ENCODE peak calls at places on chromosomes 16 and 17, in five cellular contexts. One of them, this sample, is unnamed.

GRCh38 chr16:17469011-17469741 is 1.6 kb downstream of the XYLT1 start:
- DNase-seq in GM23338: no peak
- DNase-seq in HepG2: no peak
- DNase-seq in GM12878: no peak
- DNase-seq in K562: no peak
- DNase-seq in this sample: no peak

GRCh38 chr17:9566067-9566466 is 9.6 kb downstream of the STX8 start:
- DNase-seq in HepG2: no peak
- DNase-seq in GM12878: no peak
- DNase-seq in GM23338: no peak
- DNase-seq in K562: no peak
- DNase-seq in this sample: no peak

GRCh38 chr17:51238253-51238887 is 21.5 kb downstream of the MBTD1 start:
- DNase-seq in HepG2: no peak
- DNase-seq in K562: no peak
- DNase-seq in GM23338: no peak
- DNase-seq in GM12878: peak
- DNase-seq in this sample: no peak

GRCh38 chr16:17633146-17633966 is 162.6 kb upstream of the XYLT1 start:
- DNase-seq in GM12878: no peak
- DNase-seq in K562: no peak
- DNase-seq in HepG2: no peak
- DNase-seq in GM23338: no peak
- DNase-seq in this sample: no peak

GRCh38 chr16:79169239-79169638 is 431.3 kb downstream of the MAF start:
- DNase-seq in K562: no peak
- DNase-seq in HepG2: no peak
- DNase-seq in GM23338: peak
- DNase-seq in GM12878: no peak
- DNase-seq in this sample: no peak

GRCh38 chr16:84471966-84472365 is 32.5 kb downstream of the MEAK7 start:
- DNase-seq in HepG2: no peak
- DNase-seq in GM12878: no peak
- DNase-seq in K562: no peak
- DNase-seq in GM23338: no peak
- DNase-seq in this sample: no peak

GRCh38 chr17:72273301-72274056 is 152.7 kb downstream of the SOX9 start:
- DNase-seq in K562: no peak
- DNase-seq in GM23338: no peak
- DNase-seq in GM12878: no peak
- DNase-seq in HepG2: no peak
- DNase-seq in this sample: no peak

GRCh38 chr17:35214192-35214591 is 20.0 kb upstream of the SLC35G3 start:
- DNase-seq in K562: no peak
- DNase-seq in HepG2: no peak
- DNase-seq in GM12878: no peak
- DNase-seq in GM23338: no peak
- DNase-seq in this sample: no peak

GRCh38 chr17:35871415-35871814 is 2.7 kb upstream of the HEATR9 start:
- DNase-seq in K562: no peak
- DNase-seq in GM12878: no peak
- DNase-seq in HepG2: no peak
- DNase-seq in GM23338: peak
- DNase-seq in this sample: no peak

GRCh38 chr17:15998031-15998574 is 1.4 kb downstream of the ZSWIM7 start:
- DNase-seq in GM12878: no peak
- DNase-seq in GM23338: no peak
- DNase-seq in K562: no peak
- DNase-seq in HepG2: no peak
- DNase-seq in this sample: no peak

GRCh38 chr17:74147436-74147835 is 56.0 kb upstream of the RPL38 start:
- DNase-seq in GM12878: no peak
- DNase-seq in K562: no peak
- DNase-seq in GM23338: no peak
- DNase-seq in HepG2: no peak
- DNase-seq in this sample: no peak

GRCh38 chr16:80274576-80275191 is 266.1 kb upstream of the DYNLRB2 start:
- DNase-seq in GM12878: no peak
- DNase-seq in HepG2: no peak
- DNase-seq in GM23338: no peak
- DNase-seq in K562: no peak
- DNase-seq in this sample: no peak

GRCh38 chr16:57608462-57609113 is 19.8 kb upstream of the ADGRG1 start:
- DNase-seq in HepG2: no peak
- DNase-seq in GM23338: no peak
- DNase-seq in GM12878: no peak
- DNase-seq in K562: no peak
- DNase-seq in this sample: no peak

GRCh38 chr17:65190467-65191095 is 53.4 kb downstream of the RGS9 start:
- DNase-seq in HepG2: no peak
- DNase-seq in K562: no peak
- DNase-seq in GM23338: no peak
- DNase-seq in GM12878: no peak
- DNase-seq in this sample: no peak

GRCh38 chr16:24180451-24180850 is 75.7 kb upstream of the CACNG3 start:
- DNase-seq in HepG2: no peak
- DNase-seq in K562: no peak
- DNase-seq in GM12878: no peak
- DNase-seq in GM23338: no peak
- DNase-seq in this sample: no peak

GRCh38 chr16:86217001-86217890 is 293.1 kb upstream of the FOXF1 start:
- DNase-seq in K562: no peak
- DNase-seq in GM12878: no peak
- DNase-seq in GM23338: no peak
- DNase-seq in HepG2: no peak
- DNase-seq in this sample: no peak

GRCh38 chr17:7132511-7133094 is 18.0 kb upstream of the ASGR2 start:
- DNase-seq in GM23338: peak
- DNase-seq in HepG2: peak
- DNase-seq in GM12878: peak
- DNase-seq in K562: no peak
- DNase-seq in this sample: no peak

GRCh38 chr16:86718118-86718517 is 139.8 kb downstream of the FOXL1 start:
- DNase-seq in GM12878: peak
- DNase-seq in GM23338: no peak
- DNase-seq in HepG2: no peak
- DNase-seq in K562: no peak
- DNase-seq in this sample: no peak

GRCh38 chr17:80125656-80126448 is 21.1 kb downstream of the EIF4A3 start:
- DNase-seq in K562: no peak
- DNase-seq in GM12878: no peak
- DNase-seq in GM23338: no peak
- DNase-seq in HepG2: no peak
- DNase-seq in this sample: no peak

GRCh38 chr17:6098050-6098449 is 27.9 kb downstream of the WSCD1 start:
- DNase-seq in GM23338: no peak
- DNase-seq in HepG2: no peak
- DNase-seq in K562: no peak
- DNase-seq in GM12878: no peak
- DNase-seq in this sample: no peak

GRCh38 chr17:49987681-49988441 is 7.2 kb downstream of the DLX3 start:
- DNase-seq in GM12878: no peak
- DNase-seq in HepG2: no peak
- DNase-seq in GM23338: peak
- DNase-seq in K562: no peak
- DNase-seq in this sample: peak

GRCh38 chr16:81946206-81946605 is 65.1 kb downstream of the SDR42E1 start:
- DNase-seq in K562: no peak
- DNase-seq in GM23338: no peak
- DNase-seq in HepG2: no peak
- DNase-seq in GM12878: no peak
- DNase-seq in this sample: no peak

GRCh38 chr16:78240459-78241222 is 141.2 kb downstream of the WWOX start:
- DNase-seq in GM12878: no peak
- DNase-seq in GM23338: peak
- DNase-seq in HepG2: peak
- DNase-seq in K562: no peak
- DNase-seq in this sample: peak

GRCh38 chr16:50558913-50559312 is 10.7 kb downstream of the NKD1 start:
- DNase-seq in GM12878: no peak
- DNase-seq in HepG2: no peak
- DNase-seq in K562: no peak
- DNase-seq in GM23338: no peak
- DNase-seq in this sample: no peak

GRCh38 chr17:30956764-30957374 is 14.0 kb upstream of the RNF135 start:
- DNase-seq in K562: no peak
- DNase-seq in GM23338: peak
- DNase-seq in GM12878: no peak
- DNase-seq in HepG2: no peak
- DNase-seq in this sample: no peak

GRCh38 chr16:67529639-67530012 is 997 bp downstream of the RIPOR1 start:
- DNase-seq in GM23338: peak
- DNase-seq in GM12878: no peak
- DNase-seq in K562: no peak
- DNase-seq in HepG2: no peak
- DNase-seq in this sample: no peak

GRCh38 chr16:4414187-4414909 is 2.0 kb downstream of the CORO7 start:
- DNase-seq in HepG2: no peak
- DNase-seq in GM23338: no peak
- DNase-seq in GM12878: peak
- DNase-seq in K562: peak
- DNase-seq in this sample: no peak

GRCh38 chr17:67576471-67576870 is 141.3 kb upstream of the NOL11 start:
- DNase-seq in GM23338: no peak
- DNase-seq in K562: no peak
- DNase-seq in HepG2: no peak
- DNase-seq in GM12878: no peak
- DNase-seq in this sample: no peak

GRCh38 chr16:56401482-56401881 is 23.9 kb downstream of the AMFR start:
- DNase-seq in K562: peak
- DNase-seq in HepG2: peak
- DNase-seq in GM23338: peak
- DNase-seq in GM12878: no peak
- DNase-seq in this sample: peak

GRCh38 chr17:38868095-38868967 is 1.5 kb upstream of the LASP1 start:
- DNase-seq in GM23338: peak
- DNase-seq in K562: no peak
- DNase-seq in HepG2: peak
- DNase-seq in GM12878: peak
- DNase-seq in this sample: peak

GRCh38 chr17:71335212-71335611 is 785.6 kb upstream of the SOX9 start:
- DNase-seq in HepG2: no peak
- DNase-seq in GM23338: no peak
- DNase-seq in K562: no peak
- DNase-seq in GM12878: no peak
- DNase-seq in this sample: no peak

GRCh38 chr17:55576237-55576998 is 65.2 kb upstream of the SMIM36 start:
- DNase-seq in GM12878: peak
- DNase-seq in K562: no peak
- DNase-seq in HepG2: peak
- DNase-seq in GM23338: no peak
- DNase-seq in this sample: peak

GRCh38 chr16:82366462-82366861 is 196.4 kb upstream of the MPHOSPH6 start:
- DNase-seq in GM23338: no peak
- DNase-seq in K562: no peak
- DNase-seq in HepG2: no peak
- DNase-seq in GM12878: no peak
- DNase-seq in this sample: no peak

GRCh38 chr17:19346351-19347255 is 15.9 kb downstream of the B9D1 start:
- DNase-seq in GM12878: no peak
- DNase-seq in HepG2: peak
- DNase-seq in GM23338: no peak
- DNase-seq in K562: peak
- DNase-seq in this sample: peak
- TF ChIP-seq JUNB in GM12878: no peak
- TF ChIP-seq JUNB in HepG2: no peak
- TF ChIP-seq JUNB in GM23338: no peak
- TF ChIP-seq JUNB in K562: no peak
- TF ChIP-seq JUNB in this sample: no peak

GRCh38 chr16:65641693-65642289 is 519.9 kb upstream of the CDH11 start:
- DNase-seq in K562: no peak
- DNase-seq in GM23338: no peak
- DNase-seq in HepG2: peak
- DNase-seq in GM12878: no peak
- DNase-seq in this sample: no peak
- TF ChIP-seq JUNB in K562: no peak
- TF ChIP-seq JUNB in GM23338: no peak
- TF ChIP-seq JUNB in HepG2: no peak
- TF ChIP-seq JUNB in GM12878: no peak
- TF ChIP-seq JUNB in this sample: no peak

GRCh38 chr16:29312835-29313558 is 93.5 kb downstream of the NPIPB11 start:
- DNase-seq in GM12878: no peak
- DNase-seq in HepG2: no peak
- DNase-seq in K562: no peak
- DNase-seq in GM23338: no peak
- DNase-seq in this sample: no peak

GRCh38 chr16:29308644-29309546 is 97.6 kb downstream of the NPIPB11 start:
- DNase-seq in GM23338: no peak
- DNase-seq in K562: no peak
- DNase-seq in HepG2: no peak
- DNase-seq in GM12878: no peak
- DNase-seq in this sample: no peak

GRCh38 chr16:29313559-29313887 is 93.0 kb downstream of the NPIPB11 start:
- DNase-seq in HepG2: no peak
- DNase-seq in GM12878: no peak
- DNase-seq in K562: no peak
- DNase-seq in GM23338: no peak
- DNase-seq in this sample: no peak

GRCh38 chr16:29311636-29312344 is 94.7 kb downstream of the NPIPB11 start:
- DNase-seq in HepG2: no peak
- DNase-seq in GM23338: no peak
- DNase-seq in GM12878: no peak
- DNase-seq in K562: no peak
- DNase-seq in this sample: no peak

DNA sequence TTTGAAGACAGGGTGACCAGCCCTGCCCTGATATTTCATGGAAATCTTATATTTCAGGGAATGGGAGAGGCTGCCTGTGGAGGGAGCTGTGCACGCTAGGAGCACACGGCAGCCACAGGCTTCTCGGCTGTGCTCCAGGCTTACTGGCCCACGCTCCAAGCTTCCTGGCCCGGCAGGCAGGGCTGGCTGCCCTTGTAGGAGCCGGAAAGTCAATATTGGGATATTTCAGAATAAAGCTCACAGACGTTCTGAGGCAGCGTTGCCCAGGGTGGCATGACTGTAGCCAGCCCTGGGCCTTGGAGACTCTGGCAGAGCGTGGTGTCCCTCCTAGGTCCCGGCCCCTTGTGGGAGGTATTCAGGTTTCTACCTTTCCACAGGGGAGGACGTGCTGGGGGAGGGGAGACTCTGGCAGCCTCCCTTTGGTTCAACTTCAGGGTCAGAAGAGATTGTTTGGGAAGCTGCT is 95.6 kb downstream of the NPIPB11 start:
- DNase-seq in K562: no peak
- DNase-seq in HepG2: peak
- DNase-seq in GM23338: no peak
- DNase-seq in GM12878: no peak
- DNase-seq in this sample: no peak
- TF ChIP-seq JUNB in K562: no peak
- TF ChIP-seq JUNB in HepG2: no peak
- TF ChIP-seq JUNB in GM23338: no peak
- TF ChIP-seq JUNB in GM12878: no peak
- TF ChIP-seq JUNB in this sample: no peak

GRCh38 chr17:3890082-3890892 is 2.6 kb downstream of the CAMKK1 start:
- DNase-seq in HepG2: no peak
- DNase-seq in GM23338: no peak
- DNase-seq in K562: peak
- DNase-seq in GM12878: no peak
- DNase-seq in this sample: peak
- TF ChIP-seq JUNB in HepG2: no peak
- TF ChIP-seq JUNB in GM23338: no peak
- TF ChIP-seq JUNB in K562: no peak
- TF ChIP-seq JUNB in GM12878: no peak
- TF ChIP-seq JUNB in this sample: peak

This sample was measured in A549.